ENCODE peak calls at places on chromosomes 7 and 10, in five cellular contexts. One of them, this sample, is unnamed.

GRCh38 chr10:132335189-132336063 is 3.4 kb downstream of the LRRC27 start:
- DNase-seq in progenitor cell of endocrine pancreas: no peak
- DNase-seq in RWPE2: no peak
- DNase-seq in sciatic nerve: no peak
- DNase-seq in NCI-H345: no peak
- DNase-seq in this sample: no peak

GRCh38 chr10:78371118-78371517 is 337.5 kb downstream of the RPS24 start:
- DNase-seq in progenitor cell of endocrine pancreas: no peak
- DNase-seq in RWPE2: no peak
- DNase-seq in sciatic nerve: no peak
- DNase-seq in NCI-H345: no peak
- DNase-seq in this sample: peak; percentile 2

GRCh38 chr7:82823073-82823472 is 339.6 kb downstream of the PCLO start:
- DNase-seq in progenitor cell of endocrine pancreas: no peak
- DNase-seq in RWPE2: no peak
- DNase-seq in sciatic nerve: no peak
- DNase-seq in NCI-H345: no peak
- DNase-seq in this sample: no peak

GRCh38 chr7:4631664-4632171 is 50.4 kb upstream of the FOXK1 start:
- DNase-seq in progenitor cell of endocrine pancreas: peak; percentile 22
- DNase-seq in RWPE2: peak; percentile 86
- DNase-seq in sciatic nerve: peak; percentile 87
- DNase-seq in NCI-H345: peak; percentile 54
- DNase-seq in this sample: peak; percentile 70

GRCh38 chr10:119031496-119032059 is 2.1 kb downstream of the NANOS1 start:
- DNase-seq in progenitor cell of endocrine pancreas: no peak
- DNase-seq in RWPE2: no peak
- DNase-seq in sciatic nerve: no peak
- DNase-seq in NCI-H345: no peak
- DNase-seq in this sample: no peak

GRCh38 chr10:43809211-43809930 is 160.7 kb upstream of the ZNF32 start:
- DNase-seq in progenitor cell of endocrine pancreas: no peak
- DNase-seq in RWPE2: no peak
- DNase-seq in sciatic nerve: peak; percentile 74
- DNase-seq in NCI-H345: no peak
- DNase-seq in this sample: no peak

GRCh38 chr10:10092581-10092980 is 925.1 kb upstream of the CELF2 start:
- DNase-seq in progenitor cell of endocrine pancreas: no peak
- DNase-seq in RWPE2: no peak
- DNase-seq in sciatic nerve: no peak
- DNase-seq in NCI-H345: peak; percentile 6
- DNase-seq in this sample: no peak

GRCh38 chr7:6614941-6615737 is at the start of gene ZNF853:
- DNase-seq in progenitor cell of endocrine pancreas: peak; percentile 34
- DNase-seq in RWPE2: no peak
- DNase-seq in sciatic nerve: no peak
- DNase-seq in NCI-H345: peak; percentile 22
- DNase-seq in this sample: no peak

GRCh38 chr10:110444009-110444347 is 53.7 kb upstream of the DUSP5 start:
- DNase-seq in progenitor cell of endocrine pancreas: no peak
- DNase-seq in RWPE2: no peak
- DNase-seq in sciatic nerve: peak; percentile 26
- DNase-seq in NCI-H345: no peak
- DNase-seq in this sample: peak; percentile 45

GRCh38 chr7:13801669-13802068 is 187.8 kb downstream of the ETV1 start:
- DNase-seq in progenitor cell of endocrine pancreas: no peak
- DNase-seq in RWPE2: no peak
- DNase-seq in sciatic nerve: no peak
- DNase-seq in NCI-H345: no peak
- DNase-seq in this sample: no peak

GRCh38 chr10:49254150-49254549 is 44.8 kb upstream of the C10orf71 start:
- DNase-seq in progenitor cell of endocrine pancreas: no peak
- DNase-seq in RWPE2: no peak
- DNase-seq in sciatic nerve: no peak
- DNase-seq in NCI-H345: no peak
- DNase-seq in this sample: no peak

GRCh38 chr7:140316165-140316661 is 82.1 kb downstream of the SLC37A3 start:
- DNase-seq in progenitor cell of endocrine pancreas: no peak
- DNase-seq in RWPE2: peak; percentile 73
- DNase-seq in sciatic nerve: peak; percentile 82
- DNase-seq in NCI-H345: peak; percentile 11
- DNase-seq in this sample: no peak